ENCODE peak calls at places on chromosome 12, in nine cellular contexts. D, L, R, X, O, K, U, M and F are unnamed samples.

GRCh38 chr12:44507471-44507870 is 368.6 kb downstream of the NELL2 start:
- DNase-seq in L (peak), U (no peak), M (no peak), K (no peak), O (no peak), R (no peak), X (no peak), D (peak), F (no peak)

GRCh38 chr12:71392521-71393145 is 47.0 kb upstream of the LGR5 start:
- DNase-seq in K (peak), M (no peak), L (peak), X (peak), U (peak), R (peak), O (no peak), D (peak), F (peak)

GRCh38 chr12:45469902-45470301 is 254.0 kb downstream of the ANO6 start:
- DNase-seq in D (no peak), R (no peak), K (no peak), U (no peak), O (no peak), X (no peak), M (no peak), L (no peak), F (no peak)

GRCh38 chr12:115857923-115858322 is 419.6 kb downstream of the MED13L start:
- DNase-seq in O (no peak), M (no peak), X (no peak), L (no peak), R (no peak), D (no peak), K (no peak), U (no peak), F (no peak)

GRCh38 chr12:11513288-11513687 is 117.9 kb upstream of the PRB2 start:
- DNase-seq in R (peak), X (no peak), U (no peak), M (no peak), D (no peak), L (peak), K (no peak), O (no peak), F (no peak)

GRCh38 chr12:115763982-115764621 is 513.4 kb downstream of the MED13L start:
- DNase-seq in D (no peak), L (no peak), R (no peak), X (no peak), U (no peak), O (no peak), K (no peak), M (no peak), F (no peak)

GRCh38 chr12:14774074-14774943 is 29.0 kb downstream of the WBP11 start:
- DNase-seq in X (peak), O (peak), L (peak), R (peak), U (peak), D (peak), M (peak), K (peak), F (peak)

GRCh38 chr12:94262228-94263010 is 114.0 kb downstream of the PLXNC1 start:
- DNase-seq in M (peak), O (peak), K (peak), U (peak), D (no peak), X (peak), L (peak), R (peak), F (peak)

GRCh38 chr12:106971065-106971464 is 15.4 kb downstream of the TMEM263 start:
- DNase-seq in D (no peak), L (no peak), K (no peak), M (no peak), X (no peak), U (no peak), R (no peak), O (no peak), F (no peak)

GRCh38 chr12:38154096-38155019 is 162.2 kb upstream of the ALG10B start:
- DNase-seq in U (no peak), R (no peak), O (no peak), X (no peak), M (no peak), K (no peak), L (no peak), D (no peak), F (no peak)

GRCh38 chr12:124543591-124544310 is 23.7 kb downstream of the NCOR2 start:
- DNase-seq in M (no peak), D (peak), K (no peak), L (no peak), O (no peak), U (no peak), X (no peak), R (no peak), F (no peak)

GRCh38 chr12:31928246-31929139 is 30.7 kb upstream of the RESF1 start:
- DNase-seq in M (peak), O (no peak), U (no peak), D (no peak), X (no peak), L (no peak), K (no peak), R (no peak), F (no peak)

GRCh38 chr12:123064885-123065619 is 84.6 kb downstream of the ARL6IP4 start:
- DNase-seq in R (no peak), K (no peak), L (no peak), M (no peak), U (no peak), O (no peak), D (peak), X (no peak), F (no peak)

GRCh38 chr12:1661553-1662335 is 29.1 kb upstream of the ADIPOR2 start:
- DNase-seq in M (peak), R (peak), D (peak), O (peak), U (peak), K (peak), X (peak), L (peak), F (peak)

GRCh38 chr12:14771651-14772137 is 31.6 kb downstream of the WBP11 start:
- DNase-seq in K (no peak), L (no peak), R (no peak), U (no peak), M (no peak), O (no peak), D (peak), X (peak), F (no peak)

GRCh38 chr12:47156167-47156736 is 76.5 kb upstream of the AMIGO2 start:
- DNase-seq in L (no peak), D (no peak), M (no peak), R (peak), K (no peak), O (no peak), U (no peak), X (no peak), F (no peak)

GRCh38 chr12:62934799-62935674 is at the start of gene PPM1H:
- DNase-seq in L (peak), O (peak), M (peak), X (peak), K (no peak), D (peak), R (peak), U (no peak), F (no peak)

GRCh38 chr12:49810159-49810459 is 18.1 kb downstream of the NCKAP5L start:
- DNase-seq in D (no peak), R (no peak), O (no peak), L (no peak), U (no peak), M (no peak), X (no peak), K (no peak), F (no peak)

GRCh38 chr12:116370004-116370404 is 92.5 kb upstream of the MED13L start:
- DNase-seq in K (no peak), U (peak), R (peak), M (no peak), D (no peak), L (no peak), O (no peak), X (no peak), F (no peak)

GRCh38 chr12:45215419-45216296 is at the start of gene ANO6:
- DNase-seq in O (peak), K (peak), D (peak), L (peak), U (peak), R (peak), X (peak), M (peak), F (no peak)

GRCh38 chr12:105228494-105228893 is 7.5 kb downstream of the APPL2 start:
- DNase-seq in L (peak), X (no peak), O (no peak), D (no peak), M (no peak), R (peak), K (no peak), U (no peak), F (no peak)

GRCh38 chr12:116918464-116918863 is 7.7 kb downstream of the FBXW8 start:
- DNase-seq in K (no peak), O (no peak), M (no peak), L (no peak), D (no peak), X (no peak), R (no peak), U (no peak), F (no peak)

GRCh38 chr12:101857043-101857558 is 20.3 kb upstream of the DRAM1 start:
- DNase-seq in R (peak), L (peak), O (no peak), X (peak), D (no peak), M (no peak), U (peak), K (no peak), F (peak)